ENCODE peak calls at places on chromosome 6, in nine cellular contexts. X is T-helper 2 cell; D is trophoblast cell; G is NCI-H187 treated with DMSO at 0.1 percent for 48 hours; S is foreskin fibroblast; C is effector CD4-positive, alpha-beta T cell; T is AML-193; N is stimulated activated CD8-positive, alpha-beta memory T cell treated with anti-CD3 and anti-CD28 coated beads, Interleukin-4, amount 100 ng/mL, for 1 hour; M is suprapubic skin. U is an unnamed sample.

GRCh38 chr6:35687658-35688604 is 784 bp downstream of the FKBP5 start:
- DNase-seq in D (no peak), X (peak; percentile 35), M (peak; percentile 89), C (peak; percentile 44), N (no peak), T (no peak), S (peak; percentile 59), G (no peak), U (peak; percentile 86)

GRCh38 chr6:170584954-170585498 is 589 bp upstream of the PDCD2 start:
- DNase-seq in S (no peak), D (no peak), X (no peak), C (no peak), N (no peak), G (no peak), M (no peak), T (no peak), U (no peak)

GRCh38 chr6:24419526-24419925 is 16.8 kb downstream of the MRS2 start:
- DNase-seq in C (no peak), N (no peak), G (no peak), D (no peak), S (no peak), M (no peak), X (no peak), T (no peak), U (no peak)

GRCh38 chr6:25576920-25577319 is 75.1 kb upstream of the SCGN start:
- DNase-seq in S (no peak), T (no peak), D (no peak), C (no peak), G (no peak), X (no peak), N (no peak), M (no peak), U (no peak)

GRCh38 chr6:132101550-132101949 is 150.4 kb upstream of the CCN2 start:
- DNase-seq in N (no peak), D (no peak), G (no peak), T (no peak), C (no peak), S (no peak), X (no peak), M (no peak), U (no peak)

GRCh38 chr6:92446052-92446451 is 973.3 kb downstream of the EPHA7 start:
- DNase-seq in X (no peak), N (no peak), G (no peak), D (no peak), S (no peak), C (no peak), T (no peak), M (no peak), U (no peak)

GRCh38 chr6:30542404-30542725 is 13.9 kb downstream of the GNL1 start:
- DNase-seq in C (peak; percentile 42), X (no peak), M (no peak), T (no peak), N (no peak), S (peak; percentile 6), D (no peak), G (no peak), U (no peak)

GRCh38 chr6:30844118-30844535 is 40.2 kb upstream of the DDR1 start:
- DNase-seq in T (no peak), G (no peak), X (no peak), D (peak; percentile 76), N (no peak), S (peak; percentile 51), M (no peak), C (no peak), U (no peak)

GRCh38 chr6:8041933-8042583 is 22.1 kb downstream of the BLOC1S5 start:
- DNase-seq in X (no peak), C (no peak), G (no peak), S (no peak), D (no peak), M (no peak), N (no peak), T (no peak), U (no peak)

GRCh38 chr6:129440691-129441090 is 269.3 kb downstream of the ARHGAP18 start:
- DNase-seq in X (no peak), M (no peak), N (no peak), S (peak; percentile 53), D (no peak), C (no peak), T (no peak), G (no peak), U (no peak)

GRCh38 chr6:83192456-83192855 is 609 bp downstream of the PGM3 start:
- DNase-seq in C (no peak), D (no peak), S (peak; percentile 15), M (no peak), G (no peak), T (no peak), N (no peak), X (no peak), U (no peak)

U was measured in upper lobe of right lung.